ENCODE peak calls at places on chromosome 2, in ten cellular contexts. B is Kasumi-1; V is astrocyte; R is NCI-H524 treated with DMSO at 0.1 percent for 48 hours; W is NCI-H187; M is adrenal gland; K is RKO; P is KG1; T is IMR-90; A is stimulated activated CD4-positive, alpha-beta T cell treated with anti-CD3 and anti-CD28 coated beads, TNF-alpha, amount 100 ng/mL, for 48 hours. Z is an unnamed sample.

GRCh38 chr2:85770369-85770768 is 16.6 kb downstream of the ATOH8 start:
- DNase-seq in B (no peak), V (peak), R (no peak), W (no peak), M (no peak), K (no peak), P (no peak), T (peak), A (no peak), Z (no peak)

GRCh38 chr2:64762301-64762997 is 108.7 kb upstream of the SERTAD2 start:
- DNase-seq in B (no peak), V (no peak), R (no peak), W (no peak), M (no peak), K (no peak), P (no peak), T (no peak), A (no peak), Z (no peak)

GRCh38 chr2:28663359-28663758 is 88.3 kb upstream of the PPP1CB start:
- DNase-seq in B (no peak), V (no peak), R (no peak), W (no peak), M (no peak), K (peak), P (no peak), T (peak), A (no peak), Z (no peak)

GRCh38 chr2:196827356-196827755 is 18.2 kb upstream of the C2orf66 start:
- DNase-seq in B (no peak), V (no peak), R (no peak), W (no peak), M (no peak), K (no peak), P (no peak), T (no peak), A (no peak), Z (no peak)

GRCh38 chr2:113979172-113980128 is 89.6 kb downstream of the ACTR3 start:
- DNase-seq in B (no peak), V (no peak), R (no peak), W (no peak), M (no peak), K (no peak), P (no peak), T (no peak), A (peak), Z (peak)

GRCh38 chr2:83991992-83992391 is 467.1 kb downstream of the SUCLG1 start:
- DNase-seq in B (no peak), V (no peak), R (no peak), W (no peak), M (peak), K (peak), P (no peak), T (no peak), A (no peak), Z (no peak)

GRCh38 chr2:195304310-195304709 is 352.7 kb upstream of the SLC39A10 start:
- DNase-seq in B (peak), V (no peak), R (no peak), W (no peak), M (no peak), K (peak), P (no peak), T (peak), A (no peak), Z (no peak)

GRCh38 chr2:124566518-124566970 is 541.5 kb downstream of the CNTNAP5 start:
- DNase-seq in B (no peak), V (no peak), R (no peak), W (no peak), M (no peak), K (no peak), P (no peak), T (no peak), A (no peak), Z (no peak)

GRCh38 chr2:162403884-162404283 is 60.0 kb downstream of the GCA start:
- DNase-seq in B (no peak), V (peak), R (no peak), W (no peak), M (peak), K (peak), P (no peak), T (peak), A (no peak), Z (no peak)

GRCh38 chr2:97761192-97761591 is 47.8 kb downstream of the ZAP70 start:
- DNase-seq in B (peak), V (no peak), R (no peak), W (no peak), M (no peak), K (no peak), P (no peak), T (no peak), A (peak), Z (no peak)

GRCh38 chr2:137123241-137123640 is 357.9 kb downstream of the THSD7B start:
- DNase-seq in B (no peak), V (peak), R (no peak), W (no peak), M (no peak), K (no peak), P (no peak), T (no peak), A (no peak), Z (no peak)